ENCODE peak calls at places on chromosomes 5 and 9, in five cellular contexts. W is A549, Y is HepG2, B is K562, V is GM12878. C is an unnamed sample.

GRCh38 chr9:130780415-130780814 is 54.6 kb upstream of the ABL1 start:
- ATAC-seq in Y (no peak), B (no peak), V (no peak), W (peak), C (peak)

GRCh38 chr5:61299254-61299653 is 32.8 kb upstream of the ZSWIM6 start:
- ATAC-seq in Y (no peak), W (no peak), B (no peak), V (no peak), C (no peak)

GRCh38 chr5:133226186-133226585 is 174.4 kb downstream of the HSPA4 start:
- ATAC-seq in V (no peak), B (no peak), Y (no peak), W (peak), C (no peak)

GRCh38 chr5:99878830-99879229 is 656.3 kb upstream of the FAM174A start:
- ATAC-seq in V (no peak), B (no peak), Y (no peak), W (no peak), C (peak)

GRCh38 chr5:82676663-82677062 is 398.5 kb upstream of the RPS23 start:
- ATAC-seq in V (peak), W (no peak), B (no peak), Y (no peak), C (no peak)

GRCh38 chr9:114869845-114870244 is 60.5 kb downstream of the TNFSF8 start:
- ATAC-seq in B (no peak), W (no peak), V (no peak), Y (peak), C (no peak)

GRCh38 chr9:113556877-113557593 is 93.5 kb downstream of the RGS3 start:
- ATAC-seq in Y (no peak), W (no peak), V (peak), B (peak), C (no peak)

GRCh38 chr9:134469041-134469875 is 143.0 kb downstream of the RXRA start:
- ATAC-seq in Y (no peak), B (no peak), V (no peak), W (no peak), C (peak)

GRCh38 chr5:119250946-119251901 is 104.6 kb upstream of the TNFAIP8 start:
- ATAC-seq in W (no peak), Y (no peak), V (no peak), B (no peak), C (no peak)

GRCh38 chr9:13278023-13278367 is 1.5 kb downstream of the MPDZ start:
- ATAC-seq in Y (no peak), B (peak), W (peak), V (no peak), C (no peak)

GRCh38 chr9:78548666-78549065 is 251.7 kb downstream of the PSAT1 start:
- ATAC-seq in Y (no peak), B (no peak), V (no peak), W (no peak), C (no peak)

DNA sequence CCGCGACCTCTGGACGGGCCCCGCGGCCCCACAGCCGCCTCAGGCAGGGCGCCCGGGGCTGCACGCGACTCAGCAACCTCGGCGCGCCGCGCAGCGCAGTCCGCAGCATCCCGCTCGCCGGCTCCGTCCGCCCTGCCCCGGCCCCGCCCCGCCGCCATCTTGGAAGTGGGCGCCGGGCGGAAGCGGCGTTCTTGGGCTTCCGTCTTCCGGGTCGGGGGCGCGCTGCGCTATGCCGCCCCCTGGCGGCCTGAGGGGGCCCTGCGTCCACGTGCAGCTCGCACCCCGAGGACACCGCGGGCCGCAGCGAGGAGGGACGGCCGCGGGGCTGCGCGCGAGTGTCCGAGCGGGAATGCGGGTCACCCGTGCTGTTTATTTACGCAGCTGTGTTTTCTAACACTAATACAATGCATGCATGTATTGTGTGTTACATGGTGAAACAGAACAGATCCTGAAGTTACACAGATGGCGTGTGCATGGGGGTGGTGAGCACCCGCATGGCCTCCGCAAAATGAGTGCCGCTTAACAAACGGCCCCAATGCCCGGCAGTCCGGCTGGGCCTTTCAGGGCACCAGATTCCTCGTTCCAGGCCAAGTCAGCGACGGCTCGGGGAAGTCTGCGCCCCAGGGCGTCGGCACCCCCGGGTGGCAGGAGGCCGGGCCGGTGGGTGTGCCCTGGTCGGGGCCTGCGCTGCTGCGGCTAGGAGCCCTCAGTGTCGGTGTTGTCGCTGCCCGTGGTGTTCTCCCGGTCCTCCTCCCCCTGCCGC is at the start of gene DNLZ:
- ATAC-seq in V (peak), Y (peak), W (peak), B (peak), C (peak)
- TF ChIP-seq POLR2A in V (peak), Y (peak), W (peak), B (peak), C (peak)

GRCh38 chr5:157961176-157961575 is 102.2 kb upstream of the CLINT1 start:
- ATAC-seq in Y (no peak), W (no peak), V (no peak), B (no peak), C (no peak)

GRCh38 chr5:157963761-157964160 is 104.8 kb upstream of the CLINT1 start:
- ATAC-seq in V (no peak), W (no peak), Y (no peak), B (no peak), C (no peak)

GRCh38 chr5:157959355-157959754 is 100.4 kb upstream of the CLINT1 start:
- ATAC-seq in W (no peak), B (no peak), V (no peak), Y (no peak), C (no peak)

GRCh38 chr5:157963244-157963643 is 104.3 kb upstream of the CLINT1 start:
- ATAC-seq in Y (no peak), V (no peak), B (no peak), W (no peak), C (no peak)

DNA sequence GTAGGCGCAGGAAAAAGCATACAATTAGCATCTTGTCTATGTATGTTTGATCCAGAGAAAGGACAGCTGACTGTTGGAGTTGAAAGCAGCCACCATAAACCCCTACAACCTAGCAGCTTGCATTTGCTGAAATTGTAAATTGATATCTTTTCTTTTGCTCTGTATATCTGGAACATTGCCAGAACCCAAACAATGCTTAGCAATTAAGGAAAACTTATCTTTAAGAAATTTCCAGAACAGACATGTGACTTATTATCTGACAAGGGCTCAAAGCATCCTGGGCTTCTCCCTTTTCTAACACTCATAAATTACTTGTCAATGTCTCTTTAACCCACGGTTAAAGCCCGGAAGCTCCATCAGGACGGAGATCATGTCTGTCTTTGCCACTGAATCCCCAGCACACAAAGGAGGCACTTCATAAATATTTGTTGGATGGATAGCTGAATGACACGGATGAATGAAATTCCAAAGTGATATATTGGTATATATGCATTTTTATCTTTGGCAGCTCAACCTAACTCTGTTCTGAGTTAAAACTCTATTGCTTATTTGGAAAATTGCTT is 103.0 kb upstream of the CLINT1 start:
- ATAC-seq in B (no peak), Y (no peak), V (no peak), W (no peak), C (no peak)
- TF ChIP-seq EP300 in B (no peak), Y (no peak), V (no peak), W (no peak), C (no peak)

GRCh38 chr9:111979561-111979960 is 82.9 kb downstream of the UGCG start:
- ATAC-seq in Y (peak), W (peak), V (no peak), B (peak), C (no peak)
- TF ChIP-seq POLR2A in Y (no peak), W (no peak), V (no peak), B (no peak), C (no peak)

DNA sequence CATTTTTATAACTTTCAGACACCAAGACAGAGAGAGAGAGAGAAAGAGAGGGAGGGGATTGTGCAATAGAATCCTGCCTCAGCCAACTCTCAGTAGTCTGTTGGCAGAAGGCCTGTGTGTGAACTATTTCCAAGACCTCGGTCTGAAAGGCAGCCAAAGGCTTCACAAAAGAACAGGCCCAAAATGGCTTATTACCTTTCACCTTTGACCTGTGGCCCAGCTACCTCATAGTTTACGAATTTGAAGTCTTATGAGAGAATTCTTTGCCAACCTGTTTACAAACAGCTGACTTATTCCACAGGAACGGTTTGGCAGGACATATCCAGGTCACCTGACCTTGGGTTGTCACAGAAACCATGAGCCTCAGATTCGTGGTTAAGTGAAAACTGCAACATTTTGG is 48.6 kb downstream of the NR2F1-AS1 start:
- ATAC-seq in Y (peak), B (no peak), W (no peak), V (no peak), C (peak)
- TF ChIP-seq EP300 in Y (no peak), B (no peak), W (no peak), V (no peak), C (no peak)

GRCh38 chr9:128051932-128052734 is 15.0 kb downstream of the NAIF1 start:
- ATAC-seq in W (no peak), B (no peak), V (no peak), Y (peak), C (no peak)
- TF ChIP-seq POLR2A in W (no peak), B (no peak), V (no peak), Y (no peak), C (no peak)

DNA sequence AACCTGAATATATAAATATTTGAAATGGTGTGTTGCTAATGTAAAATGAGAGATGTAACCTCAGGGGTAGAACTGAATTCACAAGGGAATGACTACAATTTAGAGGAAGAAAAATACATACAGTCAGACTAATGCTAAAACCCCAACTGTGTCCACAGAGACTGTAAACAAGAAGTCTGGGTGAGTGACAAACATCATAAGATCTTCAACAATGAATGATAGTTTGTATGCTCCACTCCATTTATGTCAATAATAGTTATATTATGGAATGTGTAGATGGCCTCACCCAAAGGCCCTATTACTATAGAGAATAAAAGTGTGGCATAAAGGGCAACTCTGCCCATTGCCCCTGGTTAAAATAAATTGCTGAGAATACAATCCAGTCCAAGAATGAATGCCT is 102.9 kb downstream of the CETN3 start:
- ATAC-seq in B (no peak), W (no peak), V (no peak), Y (no peak), C (no peak)
- TF ChIP-seq EP300 in B (no peak), W (no peak), V (no peak), Y (no peak), C (no peak)

GRCh38 chr5:65061250-65061973 is 292.7 kb downstream of the CWC27 start:
- ATAC-seq in Y (no peak), V (peak), W (no peak), B (no peak), C (no peak)
- TF ChIP-seq POLR2A in Y (no peak), V (peak), W (no peak), B (no peak), C (no peak)

GRCh38 chr5:65262094-65262493 is 219.6 kb downstream of the ADAMTS6 start:
- ATAC-seq in V (no peak), Y (no peak), W (no peak), B (no peak), C (no peak)
- TF ChIP-seq EP300 in V (no peak), Y (no peak), W (no peak), B (no peak), C (no peak)